ENCODE peak calls at places on chromosomes 6 and 20, in nine cellular contexts. One of them, this sample, is unnamed. For H3K4me1, the result is how much of the 10 kb centered on the place peaks cover.

GRCh38 chr20:62209850-62210495 is 10.1 kb downstream of the HRH3 start:
- DNase-seq in esophagus squamous epithelium: no peak
- DNase-seq in left ventricle myocardium inferior: no peak
- DNase-seq in mucosa of descending colon: no peak
- DNase-seq in body of pancreas: no peak
- DNase-seq in cardiac muscle cell: no peak
- DNase-seq in transverse colon: no peak
- DNase-seq in PC-9: no peak
- DNase-seq in lower lobe of right lung: peak
- DNase-seq in this sample: no peak

GRCh38 chr6:13164316-13164715 is 164.0 kb downstream of the TBC1D7 start:
- DNase-seq in esophagus squamous epithelium: no peak
- DNase-seq in left ventricle myocardium inferior: no peak
- DNase-seq in mucosa of descending colon: no peak
- DNase-seq in body of pancreas: no peak
- DNase-seq in cardiac muscle cell: no peak
- DNase-seq in transverse colon: no peak
- DNase-seq in PC-9: no peak
- DNase-seq in lower lobe of right lung: no peak
- DNase-seq in this sample: no peak

GRCh38 chr6:147040041-147040440 is 164.2 kb upstream of the STXBP5 start:
- DNase-seq in esophagus squamous epithelium: no peak
- DNase-seq in left ventricle myocardium inferior: no peak
- DNase-seq in mucosa of descending colon: no peak
- DNase-seq in body of pancreas: no peak
- DNase-seq in cardiac muscle cell: no peak
- DNase-seq in transverse colon: no peak
- DNase-seq in PC-9: no peak
- DNase-seq in lower lobe of right lung: no peak
- DNase-seq in this sample: no peak

GRCh38 chr20:24502184-24502583 is 32.8 kb downstream of the SYNDIG1 start:
- DNase-seq in esophagus squamous epithelium: no peak
- DNase-seq in left ventricle myocardium inferior: no peak
- DNase-seq in mucosa of descending colon: no peak
- DNase-seq in body of pancreas: peak
- DNase-seq in cardiac muscle cell: no peak
- DNase-seq in transverse colon: no peak
- DNase-seq in PC-9: no peak
- DNase-seq in lower lobe of right lung: no peak
- DNase-seq in this sample: no peak

GRCh38 chr20:51579137-51579536 is 36.6 kb upstream of the NFATC2 start:
- DNase-seq in esophagus squamous epithelium: no peak
- DNase-seq in left ventricle myocardium inferior: no peak
- DNase-seq in mucosa of descending colon: no peak
- DNase-seq in body of pancreas: no peak
- DNase-seq in cardiac muscle cell: no peak
- DNase-seq in transverse colon: no peak
- DNase-seq in PC-9: no peak
- DNase-seq in lower lobe of right lung: no peak
- DNase-seq in this sample: no peak

GRCh38 chr20:14643146-14643545 is 305.7 kb upstream of the FLRT3 start:
- DNase-seq in esophagus squamous epithelium: no peak
- DNase-seq in left ventricle myocardium inferior: no peak
- DNase-seq in mucosa of descending colon: no peak
- DNase-seq in body of pancreas: no peak
- DNase-seq in cardiac muscle cell: no peak
- DNase-seq in transverse colon: no peak
- DNase-seq in PC-9: no peak
- DNase-seq in lower lobe of right lung: no peak
- DNase-seq in this sample: no peak

GRCh38 chr6:115717062-115717461 is 343.6 kb downstream of the FRK start:
- DNase-seq in esophagus squamous epithelium: no peak
- DNase-seq in left ventricle myocardium inferior: no peak
- DNase-seq in mucosa of descending colon: no peak
- DNase-seq in body of pancreas: no peak
- DNase-seq in cardiac muscle cell: no peak
- DNase-seq in transverse colon: no peak
- DNase-seq in PC-9: no peak
- DNase-seq in lower lobe of right lung: no peak
- DNase-seq in this sample: no peak

GRCh38 chr6:46138281-46138680 is 8.5 kb downstream of the ENPP4 start:
- DNase-seq in esophagus squamous epithelium: no peak
- DNase-seq in left ventricle myocardium inferior: no peak
- DNase-seq in mucosa of descending colon: no peak
- DNase-seq in body of pancreas: no peak
- DNase-seq in cardiac muscle cell: no peak
- DNase-seq in transverse colon: no peak
- DNase-seq in PC-9: no peak
- DNase-seq in lower lobe of right lung: no peak
- DNase-seq in this sample: no peak

GRCh38 chr6:137094411-137095008 is 49.7 kb upstream of the IL20RA start:
- DNase-seq in esophagus squamous epithelium: no peak
- DNase-seq in left ventricle myocardium inferior: peak
- DNase-seq in mucosa of descending colon: peak
- DNase-seq in body of pancreas: peak
- DNase-seq in cardiac muscle cell: peak
- DNase-seq in transverse colon: peak
- DNase-seq in PC-9: peak
- DNase-seq in lower lobe of right lung: no peak
- DNase-seq in this sample: no peak

GRCh38 chr6:17169291-17169690 is 67.4 kb downstream of the STMND1 start:
- DNase-seq in esophagus squamous epithelium: no peak
- DNase-seq in left ventricle myocardium inferior: no peak
- DNase-seq in mucosa of descending colon: no peak
- DNase-seq in body of pancreas: no peak
- DNase-seq in cardiac muscle cell: no peak
- DNase-seq in transverse colon: no peak
- DNase-seq in PC-9: no peak
- DNase-seq in lower lobe of right lung: no peak
- DNase-seq in this sample: no peak

GRCh38 chr6:75830959-75831885 is 82.2 kb downstream of the MYO6 start:
- DNase-seq in esophagus squamous epithelium: no peak
- DNase-seq in left ventricle myocardium inferior: no peak
- DNase-seq in mucosa of descending colon: no peak
- DNase-seq in body of pancreas: no peak
- DNase-seq in cardiac muscle cell: no peak
- DNase-seq in transverse colon: no peak
- DNase-seq in PC-9: no peak
- DNase-seq in lower lobe of right lung: no peak
- DNase-seq in this sample: no peak

GRCh38 chr6:57173886-57174510 is 1.9 kb downstream of the BAG2 start:
- DNase-seq in esophagus squamous epithelium: no peak
- DNase-seq in left ventricle myocardium inferior: no peak
- DNase-seq in mucosa of descending colon: no peak
- DNase-seq in body of pancreas: no peak
- DNase-seq in cardiac muscle cell: no peak
- DNase-seq in transverse colon: no peak
- DNase-seq in PC-9: peak
- DNase-seq in lower lobe of right lung: no peak
- DNase-seq in this sample: no peak

GRCh38 chr6:168365422-168366165 is 46.0 kb upstream of the DACT2 start:
- DNase-seq in esophagus squamous epithelium: no peak
- DNase-seq in left ventricle myocardium inferior: no peak
- DNase-seq in mucosa of descending colon: no peak
- DNase-seq in body of pancreas: no peak
- DNase-seq in cardiac muscle cell: no peak
- DNase-seq in transverse colon: no peak
- DNase-seq in PC-9: no peak
- DNase-seq in lower lobe of right lung: no peak
- DNase-seq in this sample: no peak

GRCh38 chr6:169997930-169998218 is 246.5 kb downstream of the ERMARD start:
- DNase-seq in esophagus squamous epithelium: no peak
- DNase-seq in left ventricle myocardium inferior: no peak
- DNase-seq in mucosa of descending colon: no peak
- DNase-seq in body of pancreas: no peak
- DNase-seq in cardiac muscle cell: no peak
- DNase-seq in transverse colon: no peak
- DNase-seq in PC-9: no peak
- DNase-seq in lower lobe of right lung: no peak
- DNase-seq in this sample: no peak

GRCh38 chr6:30770164-30770563 is 25.8 kb upstream of the IER3 start:
- DNase-seq in esophagus squamous epithelium: no peak
- DNase-seq in left ventricle myocardium inferior: no peak
- DNase-seq in mucosa of descending colon: no peak
- DNase-seq in body of pancreas: no peak
- DNase-seq in cardiac muscle cell: no peak
- DNase-seq in transverse colon: no peak
- DNase-seq in PC-9: no peak
- DNase-seq in lower lobe of right lung: no peak
- DNase-seq in this sample: no peak

GRCh38 chr6:72758901-72759300 is 137.0 kb downstream of the KCNQ5 start:
- DNase-seq in esophagus squamous epithelium: no peak
- DNase-seq in left ventricle myocardium inferior: no peak
- DNase-seq in mucosa of descending colon: no peak
- DNase-seq in body of pancreas: no peak
- DNase-seq in cardiac muscle cell: no peak
- DNase-seq in transverse colon: no peak
- DNase-seq in PC-9: no peak
- DNase-seq in lower lobe of right lung: no peak
- DNase-seq in this sample: no peak

GRCh38 chr6:89297695-89298351 is 17.3 kb downstream of the GABRR2 start:
- DNase-seq in esophagus squamous epithelium: no peak
- DNase-seq in left ventricle myocardium inferior: peak
- DNase-seq in mucosa of descending colon: peak
- DNase-seq in body of pancreas: peak
- DNase-seq in cardiac muscle cell: no peak
- DNase-seq in transverse colon: peak
- DNase-seq in PC-9: peak
- DNase-seq in lower lobe of right lung: no peak
- DNase-seq in this sample: no peak

GRCh38 chr6:29620629-29621028 is 12.4 kb downstream of the GABBR1 start:
- DNase-seq in esophagus squamous epithelium: no peak
- DNase-seq in left ventricle myocardium inferior: no peak
- DNase-seq in mucosa of descending colon: no peak
- DNase-seq in body of pancreas: no peak
- DNase-seq in cardiac muscle cell: no peak
- DNase-seq in transverse colon: no peak
- DNase-seq in PC-9: no peak
- DNase-seq in lower lobe of right lung: no peak
- DNase-seq in this sample: no peak

GRCh38 chr6:33410711-33411631 is at the start of gene PHF1:
- DNase-seq in esophagus squamous epithelium: no peak
- DNase-seq in left ventricle myocardium inferior: peak
- DNase-seq in mucosa of descending colon: peak
- DNase-seq in body of pancreas: peak
- DNase-seq in cardiac muscle cell: peak
- DNase-seq in transverse colon: peak
- DNase-seq in PC-9: no peak
- DNase-seq in lower lobe of right lung: peak
- DNase-seq in this sample: peak

GRCh38 chr20:48002517-48002970 is 217.3 kb upstream of the SULF2 start:
- DNase-seq in esophagus squamous epithelium: no peak
- DNase-seq in left ventricle myocardium inferior: no peak
- DNase-seq in mucosa of descending colon: no peak
- DNase-seq in body of pancreas: no peak
- DNase-seq in cardiac muscle cell: no peak
- DNase-seq in transverse colon: no peak
- DNase-seq in PC-9: peak
- DNase-seq in lower lobe of right lung: no peak
- DNase-seq in this sample: no peak

GRCh38 chr20:34042286-34042685 is 48.6 kb downstream of the RALY start:
- DNase-seq in esophagus squamous epithelium: no peak
- DNase-seq in left ventricle myocardium inferior: peak
- DNase-seq in mucosa of descending colon: no peak
- DNase-seq in body of pancreas: no peak
- DNase-seq in cardiac muscle cell: peak
- DNase-seq in transverse colon: no peak
- DNase-seq in PC-9: no peak
- DNase-seq in lower lobe of right lung: no peak
- DNase-seq in this sample: no peak

GRCh38 chr20:62322428-62323073 is 19.8 kb downstream of the ADRM1 start:
- DNase-seq in esophagus squamous epithelium: no peak
- DNase-seq in left ventricle myocardium inferior: no peak
- DNase-seq in mucosa of descending colon: no peak
- DNase-seq in body of pancreas: no peak
- DNase-seq in cardiac muscle cell: no peak
- DNase-seq in transverse colon: no peak
- DNase-seq in PC-9: no peak
- DNase-seq in lower lobe of right lung: no peak
- DNase-seq in this sample: no peak

GRCh38 chr6:49826743-49827406 is 39.5 kb downstream of the CRISP1 start:
- DNase-seq in esophagus squamous epithelium: no peak
- DNase-seq in left ventricle myocardium inferior: no peak
- DNase-seq in mucosa of descending colon: no peak
- DNase-seq in body of pancreas: no peak
- DNase-seq in cardiac muscle cell: no peak
- DNase-seq in transverse colon: no peak
- DNase-seq in PC-9: no peak
- DNase-seq in lower lobe of right lung: no peak
- DNase-seq in this sample: no peak
- H3K4me3 ChIP-seq in esophagus squamous epithelium: no peak
- H3K4me3 ChIP-seq in left ventricle myocardium inferior: no peak
- H3K4me3 ChIP-seq in mucosa of descending colon: no peak
- H3K4me3 ChIP-seq in body of pancreas: no peak
- H3K4me3 ChIP-seq in cardiac muscle cell: no peak
- H3K4me3 ChIP-seq in transverse colon: no peak
- H3K4me3 ChIP-seq in PC-9: no peak
- H3K4me3 ChIP-seq in lower lobe of right lung: no peak
- H3K4me3 ChIP-seq in this sample: no peak

GRCh38 chr20:32523613-32524218 is 61.4 kb downstream of the NOL4L start:
- DNase-seq in esophagus squamous epithelium: no peak
- DNase-seq in left ventricle myocardium inferior: no peak
- DNase-seq in mucosa of descending colon: no peak
- DNase-seq in body of pancreas: no peak
- DNase-seq in cardiac muscle cell: no peak
- DNase-seq in transverse colon: no peak
- DNase-seq in PC-9: no peak
- DNase-seq in lower lobe of right lung: peak
- DNase-seq in this sample: no peak
- H3K4me1 ChIP-seq in esophagus squamous epithelium: under half
- H3K4me1 ChIP-seq in left ventricle myocardium inferior: half or more
- H3K4me1 ChIP-seq in mucosa of descending colon: under half
- H3K4me1 ChIP-seq in body of pancreas: under half
- H3K4me1 ChIP-seq in cardiac muscle cell: under half
- H3K4me1 ChIP-seq in transverse colon: under half
- H3K4me1 ChIP-seq in PC-9: under half
- H3K4me1 ChIP-seq in lower lobe of right lung: under half
- H3K4me1 ChIP-seq in this sample: under half

GRCh38 chr6:35668096-35668495 is 20.6 kb downstream of the FKBP5 start:
- DNase-seq in esophagus squamous epithelium: no peak
- DNase-seq in left ventricle myocardium inferior: no peak
- DNase-seq in mucosa of descending colon: no peak
- DNase-seq in body of pancreas: no peak
- DNase-seq in cardiac muscle cell: no peak
- DNase-seq in transverse colon: no peak
- DNase-seq in PC-9: no peak
- DNase-seq in lower lobe of right lung: no peak
- DNase-seq in this sample: no peak
- H3K4me3 ChIP-seq in esophagus squamous epithelium: no peak
- H3K4me3 ChIP-seq in left ventricle myocardium inferior: peak
- H3K4me3 ChIP-seq in mucosa of descending colon: no peak
- H3K4me3 ChIP-seq in body of pancreas: no peak
- H3K4me3 ChIP-seq in cardiac muscle cell: no peak
- H3K4me3 ChIP-seq in transverse colon: peak
- H3K4me3 ChIP-seq in PC-9: no peak
- H3K4me3 ChIP-seq in lower lobe of right lung: no peak
- H3K4me3 ChIP-seq in this sample: no peak

DNA sequence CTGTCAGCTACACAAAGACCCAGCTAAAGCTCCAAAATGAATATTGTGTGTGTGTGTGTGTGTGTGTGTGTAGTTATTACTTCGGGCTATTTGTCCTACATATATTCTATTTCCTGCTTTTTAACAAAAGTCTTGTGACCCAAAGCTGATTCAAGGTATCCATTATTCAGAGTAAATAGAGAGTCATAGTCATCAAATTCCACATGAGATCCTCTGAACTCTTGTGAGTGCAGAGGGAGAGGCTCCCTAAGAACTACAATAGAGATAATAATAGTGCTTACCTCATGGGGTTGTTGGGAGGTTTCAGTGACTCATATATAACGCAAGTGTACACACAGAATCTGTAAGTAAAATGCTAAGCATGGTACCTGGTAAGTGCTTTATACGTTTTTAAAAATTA is 95.6 kb upstream of the SHLD1 start:
- DNase-seq in esophagus squamous epithelium: no peak
- DNase-seq in left ventricle myocardium inferior: no peak
- DNase-seq in mucosa of descending colon: no peak
- DNase-seq in body of pancreas: no peak
- DNase-seq in cardiac muscle cell: no peak
- DNase-seq in transverse colon: no peak
- DNase-seq in PC-9: peak
- DNase-seq in lower lobe of right lung: no peak
- DNase-seq in this sample: no peak
- H3K4me1 ChIP-seq in esophagus squamous epithelium: under half
- H3K4me1 ChIP-seq in left ventricle myocardium inferior: under half
- H3K4me1 ChIP-seq in mucosa of descending colon: under half
- H3K4me1 ChIP-seq in body of pancreas: under half
- H3K4me1 ChIP-seq in cardiac muscle cell: under half
- H3K4me1 ChIP-seq in transverse colon: under half
- H3K4me1 ChIP-seq in PC-9: half or more
- H3K4me1 ChIP-seq in lower lobe of right lung: under half
- H3K4me1 ChIP-seq in this sample: under half